ENCODE peak calls at places on chromosomes 4 and X, in ten cellular contexts. Q, A, H, M, T, P, E, X, B and S are unnamed samples.

GRCh38 chr4:136864580-136865185 is 667.6 kb downstream of the PCDH18 start:
- DNase-seq in P (peak; percentile 22), E (peak; percentile 58), B (no peak), T (peak; percentile 9), A (peak; percentile 93), X (no peak), Q (peak; percentile 46), H (no peak), M (peak; percentile 64), S (no peak)

GRCh38 chr4:94527556-94528233 is 76.0 kb downstream of the PDLIM5 start:
- DNase-seq in M (no peak), T (no peak), X (no peak), A (no peak), H (no peak), P (no peak), Q (no peak), B (no peak), E (no peak), S (no peak)

GRCh38 chr4:152983774-152984411 is 47.8 kb downstream of the FHDC1 start:
- DNase-seq in P (no peak), A (peak; percentile 47), T (no peak), H (no peak), X (no peak), E (no peak), B (no peak), Q (no peak), M (peak; percentile 20), S (no peak)

GRCh38 chr4:78484574-78484973 is 67.0 kb upstream of the ANXA3 start:
- DNase-seq in X (no peak), T (no peak), H (no peak), Q (no peak), B (no peak), M (no peak), P (no peak), E (no peak), A (no peak), S (no peak)

GRCh38 chr4:185833055-185833598 is 21.1 kb upstream of the SORBS2 start:
- DNase-seq in T (no peak), E (no peak), Q (no peak), P (no peak), X (no peak), H (no peak), M (peak; percentile 28), A (peak; percentile 76), B (no peak), S (no peak)

GRCh38 chr4:148445071-148445902 is 3.1 kb upstream of the NR3C2 start:
- DNase-seq in B (peak; percentile 62), T (peak; percentile 85), A (no peak), E (peak; percentile 60), H (peak; percentile 71), Q (peak; percentile 78), X (peak; percentile 70), P (peak; percentile 87), M (no peak), S (peak; percentile 59)

GRCh38 chr4:3069661-3070199 is 4.6 kb downstream of the HTT-AS start:
- DNase-seq in H (no peak), E (no peak), Q (no peak), B (no peak), P (no peak), T (peak; percentile 46), A (no peak), M (no peak), X (no peak), S (no peak)

GRCh38 chr4:138632856-138633255 is 382.7 kb upstream of the NOCT start:
- DNase-seq in T (no peak), Q (no peak), H (no peak), A (no peak), B (no peak), E (no peak), M (no peak), X (no peak), P (no peak), S (no peak)

GRCh38 chrX:20666316-20666715 is 399.6 kb upstream of the RPS6KA3 start:
- DNase-seq in P (no peak), A (no peak), T (no peak), E (no peak), M (no peak), X (no peak), H (no peak), Q (no peak), B (no peak), S (no peak)

GRCh38 chrX:40734956-40735317 is 405 bp downstream of the MED14 start:
- DNase-seq in P (peak; percentile 64), T (no peak), B (no peak), E (no peak), A (peak; percentile 16), X (peak; percentile 49), M (peak; percentile 11), H (peak; percentile 49), Q (no peak), S (peak; percentile 15)

GRCh38 chrX:129925305-129926092 is 19.5 kb downstream of the UTP14A start:
- DNase-seq in T (peak; percentile 81), B (peak; percentile 51), H (peak; percentile 45), A (peak; percentile 87), E (peak; percentile 44), X (peak; percentile 46), Q (peak; percentile 69), P (peak; percentile 75), M (peak; percentile 82), S (peak; percentile 67)

GRCh38 chr4:174629265-174629664 is 107.0 kb upstream of the HPGD start:
- DNase-seq in A (no peak), M (no peak), H (no peak), T (no peak), P (no peak), X (no peak), Q (no peak), B (no peak), E (no peak), S (no peak)

GRCh38 chr4:150173420-150173819 is 95.2 kb downstream of the DCLK2 start:
- DNase-seq in P (no peak), E (no peak), H (no peak), A (peak; percentile 6), M (no peak), Q (no peak), X (no peak), B (no peak), T (no peak), S (no peak)

GRCh38 chrX:53071604-53072417 is 10.4 kb upstream of the TSPYL2 start:
- DNase-seq in M (peak; percentile 76), E (peak; percentile 90), P (peak; percentile 90), H (peak; percentile 84), A (peak; percentile 65), X (peak; percentile 83), Q (peak; percentile 52), B (peak; percentile 42), T (peak; percentile 58), S (no peak)

GRCh38 chrX:129737921-129738320 is 858 bp upstream of the XPNPEP2 start:
- DNase-seq in H (no peak), P (no peak), Q (no peak), E (no peak), T (no peak), X (no peak), B (no peak), M (no peak), A (no peak), S (no peak)

GRCh38 chr4:109009909-109010308 is 247.1 kb upstream of the ETNPPL start:
- DNase-seq in A (peak; percentile 78), Q (no peak), P (no peak), E (no peak), B (no peak), H (no peak), T (no peak), X (no peak), M (no peak), S (no peak)

GRCh38 chr4:67809502-67809901 is 55.3 kb upstream of the GNRHR start:
- DNase-seq in Q (no peak), X (no peak), B (no peak), M (no peak), E (no peak), P (no peak), T (peak; percentile 10), H (no peak), A (no peak), S (no peak)

GRCh38 chrX:150062292-150063137 is 124.2 kb upstream of the EOLA2 start:
- DNase-seq in P (peak; percentile 59), X (no peak), A (peak; percentile 54), B (no peak), T (no peak), E (no peak), Q (no peak), M (peak; percentile 13), H (no peak), S (peak; percentile 1)

GRCh38 chr4:166675411-166675810 is 558.9 kb downstream of the SPOCK3 start:
- DNase-seq in H (no peak), A (peak; percentile 85), T (no peak), P (no peak), X (no peak), E (no peak), B (no peak), M (no peak), Q (no peak), S (no peak)

GRCh38 chrX:112851806-112852205 is 11.2 kb upstream of the AMOT start:
- DNase-seq in M (no peak), X (no peak), Q (no peak), T (no peak), E (no peak), B (no peak), P (peak; percentile 49), H (no peak), A (peak; percentile 40), S (no peak)

GRCh38 chr4:55369968-55370367 is 23.9 kb downstream of the SRD5A3 start:
- DNase-seq in Q (no peak), A (no peak), B (no peak), X (no peak), T (no peak), H (no peak), E (no peak), P (no peak), M (no peak), S (no peak)

GRCh38 chr4:153076861-153077260 is 127.4 kb upstream of the TRIM2 start:
- DNase-seq in Q (no peak), B (no peak), T (no peak), A (no peak), M (no peak), P (no peak), X (no peak), E (no peak), H (no peak), S (no peak)

GRCh38 chr4:38177792-38178665 is 217.8 kb downstream of the PTTG2 start:
- DNase-seq in A (peak; percentile 79), E (no peak), X (peak; percentile 50), H (peak; percentile 91), T (no peak), B (no peak), Q (no peak), M (no peak), P (peak; percentile 94), S (no peak)

GRCh38 chr4:105520819-105521790 is 31.3 kb upstream of the ARHGEF38 start:
- DNase-seq in T (peak; percentile 55), H (no peak), M (peak; percentile 34), X (no peak), P (no peak), A (peak; percentile 66), E (peak; percentile 21), Q (peak; percentile 37), B (peak; percentile 4), S (no peak)

GRCh38 chrX:102714994-102715393 is 2.7 kb downstream of the GPRASP2 start:
- DNase-seq in E (no peak), T (peak; percentile 13), B (no peak), H (no peak), A (no peak), Q (no peak), M (no peak), X (no peak), P (no peak), S (no peak)

GRCh38 chrX:41245641-41246040 is 88.3 kb upstream of the DDX3X start:
- DNase-seq in P (no peak), X (no peak), M (no peak), B (no peak), Q (no peak), E (no peak), T (no peak), A (no peak), H (no peak), S (no peak)

GRCh38 chrX:134324359-134324758 is 87.4 kb downstream of the CCDC160 start:
- DNase-seq in Q (no peak), M (no peak), P (no peak), B (no peak), X (no peak), T (no peak), E (no peak), A (no peak), H (no peak), S (no peak)